ENCODE peak calls at places on chromosomes 5 and 9, in five cellular contexts. Q, Y, M, W and D are unnamed samples.

GRCh38 chr5:123700624-123701023 is 188.6 kb downstream of the CSNK1G3 start:
- DNase-seq in W (no peak), M (peak; percentile 29), Y (no peak), Q (no peak), D (no peak)

GRCh38 chr5:42636425-42636824 is 120.2 kb upstream of the CCDC152 start:
- DNase-seq in Q (peak; percentile 29), Y (peak; percentile 22), M (no peak), W (no peak), D (no peak)

GRCh38 chr9:124594673-124595072 is 87.5 kb upstream of the NR5A1 start:
- DNase-seq in Y (no peak), M (no peak), W (no peak), Q (no peak), D (no peak)

GRCh38 chr9:136314056-136314416 is 10.1 kb upstream of the CCDC187 start:
- DNase-seq in M (no peak), W (no peak), Q (no peak), Y (no peak), D (no peak)

GRCh38 chr9:137000177-137000930 is 4.0 kb upstream of the CLIC3 start:
- DNase-seq in Q (no peak), Y (no peak), W (no peak), M (no peak), D (peak; percentile 82)

GRCh38 chr5:174355208-174355612 is 309.7 kb downstream of the NSG2 start:
- DNase-seq in W (no peak), M (no peak), Q (no peak), Y (no peak), D (no peak)

GRCh38 chr5:78509145-78509865 is 139.3 kb downstream of the LHFPL2 start:
- DNase-seq in W (no peak), Q (no peak), M (no peak), Y (no peak), D (no peak)

GRCh38 chr9:35738186-35738585 is 5.7 kb downstream of the CREB3 start:
- DNase-seq in Y (no peak), M (no peak), W (no peak), Q (no peak), D (no peak)

GRCh38 chr9:132214027-132214622 is 52.3 kb downstream of the NTNG2 start:
- DNase-seq in W (no peak), Y (peak; percentile 29), Q (no peak), M (peak; percentile 72), D (no peak)

GRCh38 chr9:127972316-127972871 is 8.4 kb downstream of the EEIG1 start:
- DNase-seq in W (no peak), M (no peak), Y (no peak), Q (no peak), D (no peak)
- H3K4me1 ChIP-seq in W (peaks cover 53% of the 10 kb centered on the region), M (peaks cover 100% of the 10 kb centered on the region), Y (peaks cover 27% of the 10 kb centered on the region), Q (peaks cover 68% of the 10 kb centered on the region), D (peaks cover 61% of the 10 kb centered on the region)

GRCh38 chr5:135134686-135135381 is 100.8 kb upstream of the PITX1 start:
- DNase-seq in Y (no peak), Q (no peak), W (no peak), M (no peak), D (no peak)

GRCh38 chr5:135133181-135133580 is 99.2 kb upstream of the PITX1 start:
- DNase-seq in Y (no peak), Q (no peak), M (no peak), W (no peak), D (no peak)

GRCh38 chr5:135133698-135134515 is 99.9 kb upstream of the PITX1 start:
- DNase-seq in Q (peak; percentile 72), Y (peak; percentile 97), W (no peak), M (no peak), D (no peak)

GRCh38 chr5:135137146-135137915 is 103.3 kb upstream of the PITX1 start:
- DNase-seq in Q (no peak), W (no peak), Y (no peak), M (no peak), D (no peak)

DNA sequence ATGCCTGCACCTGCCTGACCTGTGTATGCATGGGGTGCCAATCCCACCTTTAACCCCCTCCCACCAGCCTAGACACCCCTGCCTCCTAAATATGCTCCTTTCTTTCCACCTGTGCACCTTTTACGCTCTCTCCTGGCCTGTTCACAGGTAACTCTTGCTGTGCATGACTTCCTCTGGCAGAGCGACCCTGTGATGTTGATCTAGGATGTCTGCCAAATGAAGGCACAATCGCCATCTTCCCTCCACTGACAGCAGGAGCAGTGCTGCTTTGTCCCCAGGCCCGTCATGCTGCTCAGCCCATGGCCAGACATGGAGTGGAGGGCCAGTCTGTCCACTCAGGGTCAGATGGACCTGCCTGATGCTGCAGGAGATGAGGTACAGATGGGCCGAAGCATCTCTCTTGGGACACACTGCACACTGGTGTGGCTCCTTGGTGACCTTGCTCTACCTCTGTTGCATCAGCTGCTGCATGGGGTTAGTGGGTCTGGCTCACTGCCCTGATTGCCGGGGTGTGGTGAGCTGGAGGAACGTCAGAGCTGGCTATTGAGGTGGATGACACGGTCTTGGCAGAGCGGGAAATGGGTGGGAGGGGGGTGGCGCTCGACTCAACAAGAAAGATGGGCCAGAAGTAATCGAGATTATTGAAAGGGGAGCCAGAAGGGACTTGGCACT is 101.6 kb upstream of the PITX1 start:
- DNase-seq in W (no peak), Y (peak; percentile 55), Q (no peak), M (no peak), D (no peak)
- TF ChIP-seq KDM1A in W (no peak), Y (no peak), Q (no peak), M (no peak), D (no peak)

GRCh38 chr5:1965860-1966396 is 83.2 kb upstream of the IRX4 start:
- DNase-seq in Y (no peak), M (no peak), W (no peak), Q (no peak), D (no peak)
- H3K4me1 ChIP-seq in Y (no peaks in the 10 kb centered on the region), M (no peaks in the 10 kb centered on the region), W (peaks cover 9% of the 10 kb centered on the region), Q (no peaks in the 10 kb centered on the region), D (no peaks in the 10 kb centered on the region)

GRCh38 chr5:156361451-156362109 is 34.6 kb downstream of the SGCD start:
- DNase-seq in M (no peak), W (no peak), Y (no peak), Q (no peak), D (no peak)

GRCh38 chr5:156356238-156356637 is 29.3 kb downstream of the SGCD start:
- DNase-seq in Y (no peak), Q (no peak), M (no peak), W (no peak), D (no peak)

GRCh38 chr5:156354571-156354970 is 27.6 kb downstream of the SGCD start:
- DNase-seq in Q (no peak), M (no peak), Y (no peak), W (no peak), D (no peak)

DNA sequence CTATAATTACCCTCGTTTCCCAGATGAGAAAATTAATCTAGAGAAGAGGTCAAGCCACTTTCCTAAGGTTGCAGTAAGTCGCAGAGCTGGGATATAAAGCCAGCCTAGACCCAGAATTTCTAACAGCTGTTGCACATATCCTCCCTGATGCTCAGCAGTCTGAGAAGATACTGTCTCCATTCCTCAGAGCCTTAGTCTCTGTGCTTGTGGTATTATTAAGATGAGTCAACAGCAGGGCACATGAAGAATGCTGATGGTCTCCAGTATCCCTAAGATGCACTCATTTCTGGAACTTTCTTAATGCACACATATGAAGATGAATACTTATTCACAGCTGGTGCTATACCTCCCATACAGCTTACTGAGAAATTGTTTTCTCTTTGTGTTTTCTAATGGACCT is 32.5 kb downstream of the SGCD start:
- DNase-seq in Y (no peak), Q (no peak), W (no peak), M (no peak), D (no peak)
- TF ChIP-seq KDM1A in Y (no peak), Q (no peak), W (no peak), M (no peak), D (no peak)

GRCh38 chr9:95031711-95032461 is 285.6 kb downstream of the FANCC start:
- DNase-seq in Q (peak; percentile 98), Y (no peak), M (no peak), W (no peak), D (no peak)
- H3K4me1 ChIP-seq in Q (peaks cover 76% of the 10 kb centered on the region), Y (peaks cover 10% of the 10 kb centered on the region), M (peaks cover 99% of the 10 kb centered on the region), W (no peaks in the 10 kb centered on the region), D (no peaks in the 10 kb centered on the region)

DNA sequence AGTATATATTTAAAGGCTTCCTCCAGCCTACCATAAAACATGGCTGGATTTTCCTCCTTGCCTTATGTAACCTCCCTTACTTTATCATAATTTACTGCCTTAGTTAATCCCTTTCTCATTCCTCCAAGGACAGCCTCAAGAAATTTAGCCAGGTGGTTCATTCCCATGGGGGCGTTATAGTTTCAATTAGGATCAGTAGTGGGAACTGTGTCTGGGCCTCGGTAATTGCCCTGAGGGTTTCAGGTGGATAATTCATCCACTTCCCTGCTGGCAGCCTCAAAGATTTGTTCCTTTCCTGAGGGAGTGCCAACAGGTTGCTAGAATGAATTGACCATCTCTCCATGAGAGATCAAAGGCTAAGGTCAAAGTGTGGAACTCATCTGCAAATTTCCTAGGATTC is 4.3 kb upstream of the GM2A start:
- DNase-seq in Y (no peak), Q (no peak), M (no peak), W (no peak), D (no peak)
- TF ChIP-seq KDM1A in Y (no peak), Q (no peak), M (no peak), W (no peak), D (no peak)

GRCh38 chr5:126847318-126848221 is 70.6 kb downstream of the LMNB1 start:
- DNase-seq in M (no peak), Q (no peak), W (no peak), Y (peak; percentile 59), D (no peak)
- H3K4me1 ChIP-seq in M (peaks cover 5% of the 10 kb centered on the region), Q (no peaks in the 10 kb centered on the region), W (peaks cover 21% of the 10 kb centered on the region), Y (peaks cover 31% of the 10 kb centered on the region), D (peaks cover 9% of the 10 kb centered on the region)